ENCODE peak calls at places on chromosome 20, in six cellular contexts. P is aorta, Y is cardiac fibroblast, I is tibial artery, L is colonic mucosa, O is adrenal gland. D is an unnamed sample.
A peak's percentile ranks its signal among the peaks of the same experiment; 100 is the strongest.

GRCh38 chr20:58664883-58665282 is 13.8 kb downstream of the STX16 start:
- DNase-seq in O (no peak), Y (no peak), P (no peak), I (no peak), L (no peak), D (no peak)

GRCh38 chr20:14477125-14477524 is 139.7 kb upstream of the FLRT3 start:
- DNase-seq in Y (peak; percentile 14), I (no peak), P (no peak), L (no peak), O (peak; percentile 14), D (no peak)

GRCh38 chr20:2920473-2920872 is 47.2 kb downstream of the PTPRA start:
- DNase-seq in I (no peak), P (no peak), Y (no peak), O (no peak), L (no peak), D (no peak)

GRCh38 chr20:44057698-44058675 is 129.0 kb downstream of the JPH2 start:
- DNase-seq in L (no peak), P (no peak), I (no peak), Y (peak; percentile 58), O (no peak), D (no peak)

GRCh38 chr20:59802471-59803221 is 130.8 kb downstream of the SYCP2 start:
- DNase-seq in L (peak; percentile 9), I (no peak), Y (no peak), O (no peak), P (peak; percentile 56), D (no peak)

GRCh38 chr20:6819599-6819998 is 52.1 kb downstream of the BMP2 start:
- DNase-seq in P (no peak), Y (peak; percentile 18), I (no peak), L (peak; percentile 29), O (no peak), D (no peak)

GRCh38 chr20:40651121-40651520 is 37.9 kb downstream of the MAFB start:
- DNase-seq in Y (peak; percentile 70), I (no peak), O (no peak), L (no peak), P (no peak), D (no peak)

GRCh38 chr20:8932192-8933150 is 136.4 kb upstream of the PLCB4 start:
- DNase-seq in O (peak; percentile 29), L (no peak), I (no peak), P (no peak), Y (no peak), D (no peak)

GRCh38 chr20:63974402-63975200 is 4.8 kb downstream of the SAMD10 start:
- DNase-seq in I (no peak), P (no peak), L (no peak), O (no peak), Y (no peak), D (no peak)

GRCh38 chr20:57783956-57784837 is 74.4 kb upstream of the PMEPA1 start:
- DNase-seq in Y (no peak), P (peak; percentile 16), O (no peak), L (no peak), I (peak; percentile 5), D (no peak)

GRCh38 chr20:1209447-1210387 is 6.5 kb downstream of the C20orf202 start:
- DNase-seq in O (no peak), P (no peak), I (no peak), L (no peak), Y (no peak), D (no peak)

GRCh38 chr20:58697867-58698703 is 5.5 kb downstream of the NPEPL1 start:
- DNase-seq in O (peak; percentile 4), L (no peak), P (peak; percentile 63), Y (no peak), I (no peak), D (no peak)

GRCh38 chr20:2820084-2820895 is 4.1 kb downstream of the TMEM239 start:
- DNase-seq in Y (peak; percentile 91), O (no peak), I (no peak), L (no peak), P (no peak), D (no peak)

GRCh38 chr20:21796059-21796458 is 90.6 kb downstream of the PAX1 start:
- DNase-seq in I (no peak), Y (no peak), P (no peak), L (no peak), O (no peak), D (no peak)

GRCh38 chr20:33626190-33626589 is 35.9 kb upstream of the C20orf144 start:
- DNase-seq in P (no peak), Y (no peak), L (no peak), I (no peak), O (no peak), D (no peak)

GRCh38 chr20:33629979-33630378 is 32.1 kb upstream of the C20orf144 start:
- DNase-seq in P (no peak), L (no peak), O (no peak), Y (no peak), I (no peak), D (no peak)

GRCh38 chr20:33629533-33629932 is 32.6 kb upstream of the C20orf144 start:
- DNase-seq in O (no peak), I (no peak), L (no peak), P (no peak), Y (no peak), D (no peak)

GRCh38 chr20:33630507-33630906 is 31.6 kb upstream of the C20orf144 start:
- DNase-seq in I (no peak), O (no peak), Y (peak; percentile 68), P (no peak), L (no peak), D (no peak)

DNA sequence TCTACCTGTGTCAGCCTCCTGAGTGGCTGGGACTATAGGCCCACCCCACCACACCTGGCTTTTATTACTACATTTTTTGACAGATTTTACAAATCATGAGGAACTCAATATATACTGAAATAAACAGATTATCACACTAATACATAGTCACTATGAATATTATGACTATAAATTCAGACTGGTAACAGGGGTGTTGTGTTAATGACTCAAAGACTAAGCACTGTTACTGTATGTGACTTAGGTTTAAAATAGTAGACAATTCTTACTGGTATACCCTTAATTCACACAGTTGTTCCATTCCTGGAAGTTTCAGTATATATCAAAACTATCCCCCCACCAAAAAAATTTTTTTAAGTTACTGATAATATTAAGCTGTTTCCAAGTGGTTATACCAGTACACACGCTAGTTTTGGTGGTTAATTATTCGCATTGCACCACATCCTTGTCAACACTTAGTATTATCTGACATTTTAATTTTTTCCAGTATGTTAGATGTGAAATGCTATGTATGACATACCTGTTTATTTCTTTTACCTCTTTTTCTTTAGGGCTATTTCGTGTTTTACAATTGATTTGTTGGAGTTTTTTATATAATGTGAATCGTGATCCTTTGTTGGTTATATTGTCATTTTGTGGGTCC is 34.4 kb upstream of the C20orf144 start:
- DNase-seq in L (no peak), O (no peak), Y (no peak), P (no peak), I (no peak), D (no peak)
- H3K4me3 ChIP-seq in L (no peak overlapping the region), O (no peak overlapping the region), Y (no peak overlapping the region), P (no peak overlapping the region), I (no peak overlapping the region), D (no peak overlapping the region)

GRCh38 chr20:37848706-37849105 is 54.2 kb upstream of the VSTM2L start:
- DNase-seq in Y (no peak), I (no peak), O (no peak), P (no peak), L (no peak), D (no peak)

GRCh38 chr20:37853823-37854375 is 49.0 kb upstream of the VSTM2L start:
- DNase-seq in Y (no peak), O (no peak), P (no peak), I (no peak), L (no peak), D (no peak)

GRCh38 chr20:37850724-37851123 is 52.2 kb upstream of the VSTM2L start:
- DNase-seq in L (no peak), P (no peak), Y (no peak), O (no peak), I (no peak), D (no peak)

GRCh38 chr20:37849169-37849568 is 53.8 kb upstream of the VSTM2L start:
- DNase-seq in I (no peak), L (no peak), P (no peak), Y (no peak), O (no peak), D (no peak)

GRCh38 chr20:37852666-37853065 is 50.3 kb upstream of the VSTM2L start:
- DNase-seq in L (no peak), P (no peak), Y (no peak), I (no peak), O (no peak), D (no peak)
- H3K4me3 ChIP-seq in L (no peak overlapping the region), P (no peak overlapping the region), Y (no peak overlapping the region), I (no peak overlapping the region), O (no peak overlapping the region), D (no peak overlapping the region)

GRCh38 chr20:11921326-11921725 is 3.6 kb downstream of the BTBD3 start:
- DNase-seq in I (no peak), O (no peak), Y (no peak), L (no peak), P (no peak), D (no peak)

GRCh38 chr20:11920083-11920482 is 2.4 kb downstream of the BTBD3 start:
- DNase-seq in P (no peak), Y (no peak), I (no peak), L (no peak), O (no peak), D (no peak)

GRCh38 chr20:11918280-11918952 is 723 bp downstream of the BTBD3 start:
- DNase-seq in O (no peak), Y (peak; percentile 30), L (no peak), I (no peak), P (no peak), D (no peak)

GRCh38 chr20:11919046-11919445 is 1.4 kb downstream of the BTBD3 start:
- DNase-seq in L (no peak), O (no peak), Y (peak; percentile 51), P (no peak), I (no peak), D (no peak)

GRCh38 chr20:11919571-11919970 is 1.9 kb downstream of the BTBD3 start:
- DNase-seq in P (no peak), Y (no peak), L (no peak), O (no peak), I (no peak), D (no peak)
- H3K4me3 ChIP-seq in P (no peak overlapping the region), Y (no peak overlapping the region), L (no peak overlapping the region), O (no peak overlapping the region), I (no peak overlapping the region), D (no peak overlapping the region)

GRCh38 chr20:24752612-24753011 is 196.5 kb upstream of the CST7 start:
- DNase-seq in L (peak; percentile 3), I (no peak), P (no peak), Y (no peak), O (no peak), D (no peak)

GRCh38 chr20:24751551-24751950 is 197.5 kb upstream of the CST7 start:
- DNase-seq in Y (no peak), L (no peak), P (no peak), I (no peak), O (no peak), D (no peak)

GRCh38 chr20:24754691-24755090 is 194.4 kb upstream of the CST7 start:
- DNase-seq in L (no peak), P (no peak), I (no peak), O (no peak), Y (no peak), D (no peak)

GRCh38 chr20:24755411-24755922 is 193.6 kb upstream of the CST7 start:
- DNase-seq in I (no peak), Y (no peak), P (no peak), O (no peak), L (no peak), D (no peak)

DNA sequence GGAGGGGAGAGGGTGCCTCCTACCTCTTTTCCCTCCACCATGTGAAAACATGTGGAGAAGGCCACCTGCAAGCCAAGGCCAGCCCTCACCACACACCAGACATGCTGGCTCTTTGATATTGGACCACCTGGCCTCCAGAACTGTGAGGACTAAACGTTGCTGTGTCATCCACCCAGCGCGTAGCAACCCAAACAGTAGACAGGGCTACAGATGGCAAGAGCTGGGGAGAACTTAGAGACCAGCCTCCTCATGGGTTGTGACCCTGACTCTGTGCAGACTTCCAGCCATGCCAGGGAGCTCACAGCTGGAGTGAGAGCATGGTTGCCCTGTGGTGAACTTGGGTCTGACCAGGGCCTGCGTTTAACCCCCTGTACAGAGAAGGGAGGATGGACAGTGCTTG is 195.9 kb upstream of the CST7 start:
- DNase-seq in I (no peak), O (no peak), L (peak; percentile 6), P (no peak), Y (no peak), D (no peak)
- H3K4me3 ChIP-seq in I (no peak overlapping the region), O (no peak overlapping the region), L (no peak overlapping the region), P (no peak overlapping the region), Y (no peak overlapping the region), D (no peak overlapping the region)